ENCODE peak calls at places on chromosomes 5 and 9, in eight cellular contexts. L is HCEC 1CT, R is GM13977, G is cardiac fibroblast, E is progenitor cell of endocrine pancreas, J is retina, A is stomach, N is GM04504. T is an unnamed sample.

GRCh38 chr9:34370970-34371880 is 5.5 kb downstream of the MYORG start:
- DNase-seq in L (no peak), R (no peak), G (no peak), E (no peak), J (peak), A (no peak), N (no peak), T (no peak)

GRCh38 chr5:139880416-139881144 is 85.0 kb downstream of the PSD2 start:
- DNase-seq in L (no peak), R (no peak), G (no peak), E (no peak), J (no peak), A (no peak), N (no peak), T (no peak)

GRCh38 chr5:96330532-96331140 is 102.4 kb downstream of the PCSK1 start:
- DNase-seq in L (no peak), R (no peak), G (no peak), E (no peak), J (no peak), A (no peak), N (no peak), T (no peak)

GRCh38 chr9:123925161-123925560 is 4.8 kb downstream of the DENND1A start:
- DNase-seq in L (no peak), R (no peak), G (no peak), E (no peak), J (no peak), A (no peak), N (no peak), T (no peak)

GRCh38 chr5:148455055-148455675 is 71.4 kb downstream of the FBXO38 start:
- DNase-seq in L (peak), R (no peak), G (peak), E (no peak), J (no peak), A (no peak), N (peak), T (no peak)

GRCh38 chr5:139660916-139661814 is 13.0 kb downstream of the CXXC5 start:
- DNase-seq in L (peak), R (peak), G (peak), E (no peak), J (peak), A (peak), N (peak), T (no peak)

GRCh38 chr5:139131062-139131856 is 66.9 kb downstream of the SIL1 start:
- DNase-seq in L (no peak), R (no peak), G (no peak), E (no peak), J (no peak), A (peak), N (no peak), T (no peak)

GRCh38 chr5:146947181-146947941 is 68.8 kb upstream of the PPP2R2B start:
- DNase-seq in L (no peak), R (no peak), G (peak), E (no peak), J (no peak), A (no peak), N (no peak), T (peak)

GRCh38 chr5:116068028-116068632 is 16.7 kb upstream of the COMMD10 start:
- DNase-seq in L (peak), R (peak), G (peak), E (no peak), J (peak), A (no peak), N (peak), T (peak)

GRCh38 chr9:137612741-137613142 is 6.1 kb upstream of the EHMT1 start:
- DNase-seq in L (no peak), R (no peak), G (no peak), E (no peak), J (no peak), A (no peak), N (no peak), T (no peak)

GRCh38 chr5:54611290-54611951 is 93.9 kb downstream of the SNX18 start:
- DNase-seq in L (peak), R (no peak), G (peak), E (no peak), J (no peak), A (no peak), N (no peak), T (no peak)

GRCh38 chr9:113807173-113808061 is 68.7 kb upstream of the ZNF618 start:
- DNase-seq in L (peak), R (peak), G (peak), E (peak), J (peak), A (peak), N (peak), T (peak)

T was measured in endothelial cell.